ENCODE peak calls at places on chromosome 14, in seven cellular contexts. F is H9; I is upper lobe of left lung; D is psoas muscle; M is fibroblast of villous mesenchyme; C is lower leg skin; A is CD4-positive, alpha-beta T cell. J is an unnamed sample.

GRCh38 chr14:58607131-58607531 is 30.6 kb upstream of the DACT1 start:
- DNase-seq in F (no peak), I (no peak), D (no peak), M (no peak), C (no peak), A (no peak), J (no peak)

GRCh38 chr14:99728231-99728920 is 44.3 kb downstream of the CYP46A1 start:
- DNase-seq in F (peak), I (peak), D (no peak), M (no peak), C (no peak), A (no peak), J (peak)

GRCh38 chr14:28098863-28099262 is 667.7 kb upstream of the FOXG1 start:
- DNase-seq in F (no peak), I (no peak), D (no peak), M (no peak), C (no peak), A (no peak), J (no peak)

GRCh38 chr14:95835331-95835730 is 41.3 kb upstream of the TUNAR start:
- DNase-seq in F (no peak), I (no peak), D (no peak), M (no peak), C (no peak), A (no peak), J (no peak)

GRCh38 chr14:96940009-96940408 is 142.8 kb downstream of the VRK1 start:
- DNase-seq in F (no peak), I (no peak), D (no peak), M (no peak), C (no peak), A (no peak), J (no peak)

GRCh38 chr14:34258318-34258717 is 203.7 kb downstream of the SPTSSA start:
- DNase-seq in F (no peak), I (no peak), D (no peak), M (no peak), C (no peak), A (no peak), J (no peak)

GRCh38 chr14:63922696-63923421 is 70.1 kb downstream of the SYNE2 start:
- DNase-seq in F (no peak), I (no peak), D (no peak), M (peak), C (peak), A (no peak), J (no peak)

GRCh38 chr14:88104710-88105109 is 99.8 kb downstream of the GPR65 start:
- DNase-seq in F (no peak), I (no peak), D (no peak), M (no peak), C (no peak), A (no peak), J (no peak)

GRCh38 chr14:21185506-21185905 is 29.6 kb upstream of the OR5AU1 start:
- DNase-seq in F (no peak), I (no peak), D (no peak), M (no peak), C (no peak), A (no peak), J (no peak)

GRCh38 chr14:94022532-94023411 is 3.4 kb upstream of the OTUB2 start:
- DNase-seq in F (no peak), I (no peak), D (no peak), M (no peak), C (no peak), A (no peak), J (no peak)

GRCh38 chr14:32933943-32934890 is 4.5 kb upstream of the NPAS3 start:
- DNase-seq in F (peak), I (peak), D (peak), M (peak), C (no peak), A (no peak), J (no peak)

GRCh38 chr14:103628684-103629502 is at the start of gene KLC1:
- DNase-seq in F (peak), I (peak), D (peak), M (peak), C (peak), A (peak), J (peak)

GRCh38 chr14:99562848-99563748 is 40.9 kb downstream of the CCDC85C start:
- DNase-seq in F (peak), I (peak), D (peak), M (peak), C (no peak), A (no peak), J (no peak)

GRCh38 chr14:102055181-102055901 is 31.5 kb downstream of the HSP90AA1 start:
- DNase-seq in F (peak), I (no peak), D (no peak), M (peak), C (no peak), A (no peak), J (no peak)

GRCh38 chr14:30521899-30522736 is 36.8 kb upstream of the G2E3 start:
- DNase-seq in F (no peak), I (no peak), D (no peak), M (peak), C (no peak), A (no peak), J (no peak)

GRCh38 chr14:97266653-97267052 is 469.5 kb downstream of the VRK1 start:
- DNase-seq in F (no peak), I (no peak), D (no peak), M (no peak), C (no peak), A (no peak), J (no peak)

GRCh38 chr14:52279405-52279804 is 11.9 kb downstream of the PTGDR start:
- DNase-seq in F (no peak), I (no peak), D (no peak), M (peak), C (no peak), A (no peak), J (no peak)

GRCh38 chr14:50064993-50065392 is 51.4 kb downstream of the VCPKMT start:
- DNase-seq in F (no peak), I (no peak), D (no peak), M (peak), C (peak), A (peak), J (peak)

GRCh38 chr14:69314327-69314726 is 54.4 kb downstream of the GALNT16 start:
- DNase-seq in F (no peak), I (no peak), D (no peak), M (no peak), C (no peak), A (no peak), J (no peak)

GRCh38 chr14:34971801-34972200 is 11.0 kb upstream of the SRP54 start:
- DNase-seq in F (no peak), I (no peak), D (no peak), M (no peak), C (no peak), A (no peak), J (no peak)

GRCh38 chr14:93970967-93971634 is 5.3 kb downstream of the ASB2 start:
- DNase-seq in F (no peak), I (no peak), D (no peak), M (peak), C (no peak), A (no peak), J (peak)

GRCh38 chr14:99732436-99733220 is 48.5 kb downstream of the CYP46A1 start:
- DNase-seq in F (peak), I (peak), D (peak), M (no peak), C (no peak), A (no peak), J (no peak)

GRCh38 chr14:22332671-22333407 is 256.2 kb downstream of the DAD1 start:
- DNase-seq in F (no peak), I (no peak), D (no peak), M (no peak), C (no peak), A (no peak), J (no peak)

GRCh38 chr14:54783660-54784015 is 119.0 kb downstream of the GCH1 start:
- DNase-seq in F (no peak), I (no peak), D (no peak), M (no peak), C (no peak), A (no peak), J (no peak)

GRCh38 chr14:93029417-93029816 is 86.3 kb downstream of the ITPK1 start:
- DNase-seq in F (no peak), I (no peak), D (no peak), M (no peak), C (no peak), A (no peak), J (no peak)

GRCh38 chr14:92199763-92200162 is 78.0 kb downstream of the CPSF2 start:
- DNase-seq in F (no peak), I (no peak), D (no peak), M (no peak), C (no peak), A (no peak), J (no peak)

GRCh38 chr14:92121207-92121669 is 268 bp downstream of the NDUFB1 start:
- DNase-seq in F (no peak), I (no peak), D (peak), M (peak), C (peak), A (no peak), J (no peak)

GRCh38 chr14:76985540-76986260 is 42.8 kb downstream of the IRF2BPL start:
- DNase-seq in F (no peak), I (no peak), D (no peak), M (no peak), C (no peak), A (no peak), J (no peak)

GRCh38 chr14:104973215-104974145 is 4.7 kb downstream of the AHNAK2 start:
- DNase-seq in F (peak), I (peak), D (peak), M (peak), C (peak), A (no peak), J (no peak)

GRCh38 chr14:104971447-104972240 is 6.5 kb downstream of the AHNAK2 start:
- DNase-seq in F (no peak), I (peak), D (no peak), M (no peak), C (no peak), A (no peak), J (no peak)

GRCh38 chr14:104974146-104974541 is 4.0 kb downstream of the AHNAK2 start:
- DNase-seq in F (no peak), I (no peak), D (no peak), M (no peak), C (no peak), A (no peak), J (no peak)

GRCh38 chr14:104970231-104971068 is 7.7 kb downstream of the AHNAK2 start:
- DNase-seq in F (peak), I (peak), D (peak), M (peak), C (peak), A (no peak), J (no peak)

GRCh38 chr14:104972301-104973211 is 5.6 kb downstream of the AHNAK2 start:
- DNase-seq in F (no peak), I (peak), D (peak), M (peak), C (peak), A (no peak), J (no peak)
- TF ChIP-seq CTCF in F (no peak), I (no peak), D (no peak), M (no peak), C (no peak), A (no peak), J (no peak)

GRCh38 chr14:67544590-67544989 is 11.5 kb downstream of the PLEKHH1 start:
- DNase-seq in F (no peak), I (no peak), D (no peak), M (no peak), C (no peak), A (no peak), J (no peak)
- TF ChIP-seq CTCF in F (no peak), I (no peak), D (no peak), M (no peak), C (no peak), A (no peak), J (no peak)

DNA sequence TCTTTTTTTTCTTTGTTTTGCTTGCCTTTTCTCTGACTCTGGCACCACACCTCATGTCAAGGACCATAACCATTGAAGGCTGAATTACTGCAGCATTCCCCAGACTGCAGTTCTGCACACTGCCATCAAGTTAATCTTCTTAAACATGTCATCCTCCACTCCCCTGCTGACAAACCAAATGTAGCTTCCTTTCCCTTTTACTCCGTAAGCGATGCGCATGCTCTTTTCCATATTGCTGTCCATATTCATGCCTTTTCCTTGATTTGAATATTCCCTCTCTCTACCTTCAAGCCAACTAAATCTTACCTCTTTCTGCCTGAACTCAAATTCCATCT is 13.6 kb downstream of the GPX2 start:
- DNase-seq in F (no peak), I (no peak), D (no peak), M (no peak), C (no peak), A (no peak), J (no peak)
- TF ChIP-seq CTCF in F (no peak), I (no peak), D (no peak), M (no peak), C (no peak), A (no peak), J (no peak)

DNA sequence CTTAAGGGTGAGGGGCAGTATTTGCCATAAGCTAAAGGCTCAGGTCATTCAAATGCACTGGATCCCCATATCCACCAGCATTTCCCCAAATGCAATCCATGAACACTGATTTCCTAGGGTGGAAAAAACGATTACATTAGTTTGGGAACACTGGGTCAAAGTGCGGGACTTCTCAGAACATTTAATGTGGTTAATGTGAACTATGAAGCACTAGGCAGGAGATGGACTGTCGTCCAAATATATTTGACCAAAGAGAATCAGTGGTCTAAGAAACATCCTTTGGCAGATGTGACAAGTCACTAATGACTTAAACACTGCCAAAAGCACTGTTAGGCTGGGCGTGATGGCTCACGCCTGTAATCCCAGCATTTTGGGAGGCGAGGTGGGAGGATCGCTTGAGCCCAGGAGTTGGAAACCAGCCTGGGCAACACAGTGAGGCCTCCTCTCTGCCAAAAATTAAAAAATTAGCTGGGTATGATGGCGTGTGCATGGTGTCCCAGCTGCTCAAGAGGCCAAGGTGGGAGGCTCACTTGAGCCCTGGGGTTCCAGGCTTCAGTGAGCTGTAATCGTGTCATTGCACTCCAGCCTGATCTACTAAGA is 205.4 kb downstream of the CALM1 start:
- DNase-seq in F (no peak), I (no peak), D (no peak), M (no peak), C (no peak), A (no peak), J (no peak)
- TF ChIP-seq CTCF in F (no peak), I (no peak), D (no peak), M (no peak), C (no peak), A (no peak), J (no peak)

DNA sequence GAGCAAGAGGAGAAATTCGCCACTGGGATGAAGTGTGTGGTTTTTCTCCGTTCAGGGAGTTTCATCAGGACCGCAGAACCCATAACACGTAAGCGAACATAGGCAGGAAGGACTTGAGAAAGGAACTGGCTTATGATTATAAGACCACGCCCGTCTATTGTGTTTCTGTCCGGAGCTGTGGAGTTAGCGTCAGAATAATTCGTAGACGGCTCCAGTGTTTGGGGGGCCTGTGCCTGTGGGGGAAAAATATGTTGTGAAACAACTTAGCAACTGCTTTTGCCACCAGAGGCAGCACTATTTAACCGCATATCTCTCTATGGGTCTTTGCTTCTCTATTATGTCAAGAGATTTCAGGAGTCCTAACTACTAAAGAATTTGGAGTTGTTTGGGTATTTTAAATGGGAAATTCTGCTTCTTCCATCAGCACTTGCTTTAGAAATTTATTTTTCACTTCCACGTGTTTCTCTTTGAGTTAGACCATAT is 506 bp upstream of the CLEC14A start:
- DNase-seq in F (no peak), I (no peak), D (no peak), M (no peak), C (peak), A (no peak), J (no peak)
- TF ChIP-seq CTCF in F (peak), I (no peak), D (peak), M (no peak), C (no peak), A (no peak), J (no peak)

DNA sequence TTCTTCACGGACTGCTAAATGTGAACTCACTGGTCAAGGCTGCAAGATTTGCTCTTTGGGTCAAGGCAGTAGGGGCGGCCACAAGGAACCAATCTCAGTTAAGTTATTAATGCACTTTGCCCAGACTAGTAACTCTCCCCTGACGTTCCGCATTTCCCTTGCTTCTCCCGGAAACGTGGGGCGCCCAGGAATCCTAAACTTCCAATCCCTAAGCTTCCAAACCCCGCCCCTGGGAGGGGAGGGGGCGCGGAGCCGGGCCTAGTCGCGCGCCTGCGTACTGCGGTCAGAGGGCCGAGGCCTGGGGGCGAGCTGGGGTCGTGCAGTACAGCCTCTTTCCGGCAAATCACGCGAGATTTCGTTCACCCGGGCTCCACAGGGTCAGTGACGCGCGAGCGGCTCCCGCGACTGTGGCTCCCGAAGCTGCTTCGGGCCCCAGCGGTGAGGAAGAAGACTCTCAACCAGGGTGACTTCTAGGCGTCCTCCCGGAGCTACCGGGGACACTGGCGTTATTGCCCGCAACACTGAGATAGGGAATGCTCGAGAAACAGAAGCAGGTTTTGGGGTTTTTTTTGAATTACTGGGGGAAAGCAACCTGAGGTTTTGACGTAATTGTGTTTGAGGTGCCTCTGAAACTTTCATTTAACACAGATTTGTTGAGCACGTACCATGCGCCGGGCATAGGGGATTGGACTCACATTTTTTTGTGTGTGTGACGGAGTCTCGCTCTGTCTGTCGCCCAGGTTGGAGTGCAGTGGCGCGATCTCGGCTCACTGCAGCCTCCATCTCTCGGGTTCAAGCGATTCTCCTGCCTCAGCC is at the start of gene PTGR2:
- DNase-seq in F (peak), I (peak), D (peak), M (peak), C (peak), A (peak), J (peak)
- TF ChIP-seq CTCF in F (no peak), I (peak), D (peak), M (no peak), C (no peak), A (no peak), J (no peak)

J was measured in natural killer cell.